ENCODE peak calls at places on chromosomes 11 and 22, in eight cellular contexts. One of them, this sample, is unnamed.

GRCh38 chr11:4180441-4181183 is 86.0 kb downstream of the RRM1 start:
- DNase-seq in stimulated activated CD8-positive, alpha-beta memory T cell treated with anti-CD3 and anti-CD28 coated beads, Interleukin-15, amount 100 ng/mL, for 24 hours: no peak
- DNase-seq in NCI-H1930: no peak
- DNase-seq in neural crest cell: no peak
- DNase-seq in trophoblast cell: no peak
- DNase-seq in T-helper 17 cell: no peak
- DNase-seq in HEK293T: no peak
- DNase-seq in AG04450: no peak
- DNase-seq in this sample: no peak

GRCh38 chr22:40417041-40417440 is 46.6 kb downstream of the SGSM3 start:
- DNase-seq in stimulated activated CD8-positive, alpha-beta memory T cell treated with anti-CD3 and anti-CD28 coated beads, Interleukin-15, amount 100 ng/mL, for 24 hours: no peak
- DNase-seq in AG04450: no peak
- DNase-seq in neural crest cell: no peak
- DNase-seq in HEK293T: no peak
- DNase-seq in NCI-H1930: no peak
- DNase-seq in trophoblast cell: no peak
- DNase-seq in T-helper 17 cell: no peak
- DNase-seq in this sample: no peak

GRCh38 chr11:19453893-19454292 is 213.1 kb upstream of the E2F8 start:
- DNase-seq in trophoblast cell: peak; percentile 23
- DNase-seq in NCI-H1930: no peak
- DNase-seq in T-helper 17 cell: no peak
- DNase-seq in AG04450: no peak
- DNase-seq in stimulated activated CD8-positive, alpha-beta memory T cell treated with anti-CD3 and anti-CD28 coated beads, Interleukin-15, amount 100 ng/mL, for 24 hours: no peak
- DNase-seq in neural crest cell: no peak
- DNase-seq in HEK293T: no peak
- DNase-seq in this sample: peak; percentile 59

GRCh38 chr11:66227700-66228099 is 40.7 kb upstream of the RAB1B start:
- DNase-seq in stimulated activated CD8-positive, alpha-beta memory T cell treated with anti-CD3 and anti-CD28 coated beads, Interleukin-15, amount 100 ng/mL, for 24 hours: no peak
- DNase-seq in T-helper 17 cell: no peak
- DNase-seq in HEK293T: no peak
- DNase-seq in AG04450: no peak
- DNase-seq in neural crest cell: no peak
- DNase-seq in NCI-H1930: no peak
- DNase-seq in trophoblast cell: no peak
- DNase-seq in this sample: no peak

GRCh38 chr11:117950999-117951961 is 22.1 kb upstream of the TMPRSS13 start:
- DNase-seq in stimulated activated CD8-positive, alpha-beta memory T cell treated with anti-CD3 and anti-CD28 coated beads, Interleukin-15, amount 100 ng/mL, for 24 hours: no peak
- DNase-seq in AG04450: no peak
- DNase-seq in T-helper 17 cell: no peak
- DNase-seq in trophoblast cell: no peak
- DNase-seq in NCI-H1930: no peak
- DNase-seq in neural crest cell: no peak
- DNase-seq in HEK293T: no peak
- DNase-seq in this sample: no peak

GRCh38 chr22:27097933-27098332 is 440.5 kb downstream of the MIAT start:
- DNase-seq in stimulated activated CD8-positive, alpha-beta memory T cell treated with anti-CD3 and anti-CD28 coated beads, Interleukin-15, amount 100 ng/mL, for 24 hours: no peak
- DNase-seq in HEK293T: no peak
- DNase-seq in NCI-H1930: no peak
- DNase-seq in AG04450: no peak
- DNase-seq in neural crest cell: no peak
- DNase-seq in T-helper 17 cell: no peak
- DNase-seq in trophoblast cell: no peak
- DNase-seq in this sample: no peak

GRCh38 chr11:3006505-3007260 is 14.6 kb upstream of the NAP1L4 start:
- DNase-seq in AG04450: no peak
- DNase-seq in NCI-H1930: no peak
- DNase-seq in stimulated activated CD8-positive, alpha-beta memory T cell treated with anti-CD3 and anti-CD28 coated beads, Interleukin-15, amount 100 ng/mL, for 24 hours: no peak
- DNase-seq in HEK293T: no peak
- DNase-seq in trophoblast cell: no peak
- DNase-seq in T-helper 17 cell: no peak
- DNase-seq in neural crest cell: no peak
- DNase-seq in this sample: no peak

GRCh38 chr22:16954060-16954403 is 54.0 kb downstream of the GAB4 start:
- DNase-seq in trophoblast cell: no peak
- DNase-seq in AG04450: no peak
- DNase-seq in HEK293T: peak; percentile 2
- DNase-seq in neural crest cell: no peak
- DNase-seq in T-helper 17 cell: no peak
- DNase-seq in NCI-H1930: no peak
- DNase-seq in stimulated activated CD8-positive, alpha-beta memory T cell treated with anti-CD3 and anti-CD28 coated beads, Interleukin-15, amount 100 ng/mL, for 24 hours: no peak
- DNase-seq in this sample: no peak

GRCh38 chr22:35542157-35542971 is 1.7 kb downstream of the RASD2 start:
- DNase-seq in HEK293T: no peak
- DNase-seq in T-helper 17 cell: no peak
- DNase-seq in NCI-H1930: no peak
- DNase-seq in stimulated activated CD8-positive, alpha-beta memory T cell treated with anti-CD3 and anti-CD28 coated beads, Interleukin-15, amount 100 ng/mL, for 24 hours: no peak
- DNase-seq in trophoblast cell: no peak
- DNase-seq in AG04450: no peak
- DNase-seq in neural crest cell: no peak
- DNase-seq in this sample: no peak

GRCh38 chr11:35323076-35323868 is 96.1 kb downstream of the SLC1A2 start:
- DNase-seq in HEK293T: no peak
- DNase-seq in neural crest cell: no peak
- DNase-seq in NCI-H1930: no peak
- DNase-seq in T-helper 17 cell: no peak
- DNase-seq in AG04450: no peak
- DNase-seq in trophoblast cell: peak; percentile 76
- DNase-seq in stimulated activated CD8-positive, alpha-beta memory T cell treated with anti-CD3 and anti-CD28 coated beads, Interleukin-15, amount 100 ng/mL, for 24 hours: no peak
- DNase-seq in this sample: no peak

GRCh38 chr22:37172266-37173245 is 15.5 kb downstream of the C1QTNF6 start:
- DNase-seq in neural crest cell: no peak
- DNase-seq in trophoblast cell: no peak
- DNase-seq in NCI-H1930: no peak
- DNase-seq in HEK293T: no peak
- DNase-seq in stimulated activated CD8-positive, alpha-beta memory T cell treated with anti-CD3 and anti-CD28 coated beads, Interleukin-15, amount 100 ng/mL, for 24 hours: no peak
- DNase-seq in AG04450: no peak
- DNase-seq in T-helper 17 cell: no peak
- DNase-seq in this sample: no peak

GRCh38 chr11:67405196-67405567 is 1.3 kb downstream of the TBC1D10C start:
- DNase-seq in stimulated activated CD8-positive, alpha-beta memory T cell treated with anti-CD3 and anti-CD28 coated beads, Interleukin-15, amount 100 ng/mL, for 24 hours: no peak
- DNase-seq in HEK293T: no peak
- DNase-seq in T-helper 17 cell: no peak
- DNase-seq in neural crest cell: no peak
- DNase-seq in AG04450: no peak
- DNase-seq in NCI-H1930: no peak
- DNase-seq in trophoblast cell: no peak
- DNase-seq in this sample: no peak

GRCh38 chr11:36540998-36541397 is 26.8 kb upstream of the RAG1 start:
- DNase-seq in stimulated activated CD8-positive, alpha-beta memory T cell treated with anti-CD3 and anti-CD28 coated beads, Interleukin-15, amount 100 ng/mL, for 24 hours: no peak
- DNase-seq in HEK293T: peak; percentile 33
- DNase-seq in trophoblast cell: peak; percentile 77
- DNase-seq in T-helper 17 cell: no peak
- DNase-seq in neural crest cell: no peak
- DNase-seq in NCI-H1930: no peak
- DNase-seq in AG04450: no peak
- DNase-seq in this sample: no peak

This sample was measured in PC-9.